ENCODE peak calls at places on chromosomes 16 and 17, in six cellular contexts. Q is Caco-2; A is GM12878; H is stimulated activated naive CD4-positive, alpha-beta T cell; B is renal cortical epithelial cell; C is T-helper 1 cell. L is an unnamed sample.

GRCh38 chr17:80349437-80350160 is 65.4 kb upstream of the ENDOV start:
- DNase-seq in H (no peak), C (no peak), B (no peak), A (no peak), Q (no peak), L (no peak)

GRCh38 chr16:70700101-70701020 is 14.5 kb upstream of the MTSS2 start:
- DNase-seq in B (no peak), A (no peak), Q (no peak), H (no peak), C (no peak), L (peak)

GRCh38 chr16:57480127-57480753 is 6.1 kb downstream of the DOK4 start:
- DNase-seq in A (no peak), B (peak), Q (peak), C (no peak), H (no peak), L (peak)

GRCh38 chr16:685967-686366 is 1.8 kb upstream of the JMJD8 start:
- DNase-seq in B (no peak), H (no peak), A (no peak), Q (peak), C (no peak), L (peak)

GRCh38 chr17:50550661-50551432 is 3.9 kb downstream of the SPATA20 start:
- DNase-seq in A (no peak), Q (peak), C (no peak), H (no peak), B (peak), L (peak)

GRCh38 chr16:6888536-6888935 is 444.1 kb upstream of the RBFOX1 start:
- DNase-seq in H (no peak), A (no peak), B (peak), Q (no peak), C (no peak), L (no peak)

GRCh38 chr16:89598199-89598598 is 15.2 kb upstream of the DPEP1 start:
- DNase-seq in A (no peak), C (no peak), Q (no peak), B (peak), H (no peak), L (peak)

GRCh38 chr17:1813088-1813487 is 16.6 kb downstream of the SMYD4 start:
- DNase-seq in C (no peak), H (no peak), Q (no peak), B (no peak), A (no peak), L (no peak)

GRCh38 chr16:83211711-83212110 is 584.9 kb downstream of the CDH13 start:
- DNase-seq in C (no peak), B (no peak), Q (no peak), H (no peak), A (no peak), L (peak)

GRCh38 chr16:24152826-24153225 is 103.3 kb upstream of the CACNG3 start:
- DNase-seq in A (no peak), H (no peak), C (no peak), B (no peak), Q (no peak), L (no peak)

GRCh38 chr17:69012895-69013805 is 47.6 kb downstream of the ABCA9 start:
- DNase-seq in C (no peak), Q (no peak), B (peak), A (no peak), H (no peak), L (no peak)

GRCh38 chr17:77829871-77830799 is 128.4 kb upstream of the TNRC6C start:
- DNase-seq in H (no peak), C (no peak), Q (no peak), A (no peak), B (peak), L (peak)

GRCh38 chr17:40190197-40191021 is 13.1 kb downstream of the RAPGEFL1 start:
- DNase-seq in A (no peak), H (peak), C (no peak), B (no peak), Q (peak), L (no peak)

GRCh38 chr16:6558661-6559060 is 774.0 kb upstream of the RBFOX1 start:
- DNase-seq in H (no peak), B (no peak), A (no peak), Q (no peak), C (no peak), L (no peak)

GRCh38 chr17:69434164-69434579 is 19.7 kb downstream of the MAP2K6 start:
- DNase-seq in B (peak), H (no peak), C (no peak), Q (no peak), A (no peak), L (no peak)

GRCh38 chr16:54282202-54282922 is 4.2 kb downstream of the IRX3 start:
- DNase-seq in A (no peak), C (no peak), B (no peak), Q (peak), H (no peak), L (peak)

GRCh38 chr16:9160551-9160911 is 69.1 kb downstream of the HAPSTR1 start:
- DNase-seq in H (no peak), B (no peak), C (no peak), A (no peak), Q (no peak), L (no peak)

GRCh38 chr17:46072998-46073397 is 73.9 kb downstream of the STH start:
- DNase-seq in C (no peak), A (no peak), Q (no peak), H (no peak), B (peak), L (peak)

GRCh38 chr16:10321407-10322397 is 64.2 kb upstream of the ATF7IP2 start:
- DNase-seq in H (no peak), A (no peak), C (no peak), B (no peak), Q (no peak), L (no peak)

GRCh38 chr16:58499615-58500328 is at the start of gene NDRG4:
- DNase-seq in B (peak), Q (peak), C (no peak), A (no peak), H (peak), L (peak)

GRCh38 chr17:45353047-45353446 is 36.2 kb upstream of the MAP3K14 start:
- DNase-seq in A (peak), C (no peak), B (no peak), H (no peak), Q (no peak), L (no peak)

L was measured in LHCN-M2.